ENCODE peak calls at places on chromosomes 16 and 17, in nine cellular contexts. One of them, this sample, is unnamed. For H3K4me1 and H4K20me1, the result is how much of the 10 kb centered on the place peaks cover.

GRCh38 chr17:57463103-57463885 is 207.0 kb downstream of the MSI2 start:
- DNase-seq in PC-9: peak
- DNase-seq in IMR-90: peak
- DNase-seq in H1: no peak
- DNase-seq in H9: no peak
- DNase-seq in fibroblast of lung: peak
- DNase-seq in astrocyte: peak
- DNase-seq in HepG2: peak
- DNase-seq in neural progenitor cell: no peak
- DNase-seq in this sample: peak

GRCh38 chr17:8872705-8873426 is 5.4 kb upstream of the PIK3R6 start:
- DNase-seq in astrocyte: no peak
- DNase-seq in H9: no peak
- DNase-seq in H1: no peak
- DNase-seq in fibroblast of lung: no peak
- DNase-seq in IMR-90: no peak
- DNase-seq in neural progenitor cell: no peak
- DNase-seq in PC-9: no peak
- DNase-seq in HepG2: no peak
- DNase-seq in this sample: no peak

GRCh38 chr17:28460901-28461300 is 12.5 kb upstream of the SLC13A2 start:
- DNase-seq in IMR-90: no peak
- DNase-seq in H9: no peak
- DNase-seq in H1: no peak
- DNase-seq in HepG2: no peak
- DNase-seq in astrocyte: no peak
- DNase-seq in PC-9: no peak
- DNase-seq in fibroblast of lung: no peak
- DNase-seq in neural progenitor cell: no peak
- DNase-seq in this sample: no peak

GRCh38 chr16:14186007-14186953 is 115.2 kb downstream of the MRTFB start:
- DNase-seq in H1: peak
- DNase-seq in neural progenitor cell: peak
- DNase-seq in H9: peak
- DNase-seq in fibroblast of lung: peak
- DNase-seq in IMR-90: peak
- DNase-seq in HepG2: no peak
- DNase-seq in PC-9: no peak
- DNase-seq in astrocyte: peak
- DNase-seq in this sample: no peak

GRCh38 chr17:73586153-73586906 is 57.9 kb downstream of the SDK2 start:
- DNase-seq in neural progenitor cell: no peak
- DNase-seq in H1: no peak
- DNase-seq in IMR-90: no peak
- DNase-seq in H9: no peak
- DNase-seq in HepG2: no peak
- DNase-seq in PC-9: peak
- DNase-seq in fibroblast of lung: no peak
- DNase-seq in astrocyte: no peak
- DNase-seq in this sample: no peak

GRCh38 chr17:7336240-7337175 is at the start of gene ACAP1:
- DNase-seq in PC-9: no peak
- DNase-seq in neural progenitor cell: no peak
- DNase-seq in H1: peak
- DNase-seq in fibroblast of lung: no peak
- DNase-seq in HepG2: no peak
- DNase-seq in astrocyte: no peak
- DNase-seq in IMR-90: no peak
- DNase-seq in H9: peak
- DNase-seq in this sample: no peak

GRCh38 chr17:1058423-1059130 is 61.6 kb downstream of the TIMM22 start:
- DNase-seq in fibroblast of lung: peak
- DNase-seq in H1: peak
- DNase-seq in HepG2: peak
- DNase-seq in IMR-90: peak
- DNase-seq in astrocyte: no peak
- DNase-seq in PC-9: peak
- DNase-seq in neural progenitor cell: peak
- DNase-seq in H9: peak
- DNase-seq in this sample: peak

GRCh38 chr16:4488486-4488967 is 12.3 kb downstream of the HMOX2 start:
- DNase-seq in PC-9: no peak
- DNase-seq in IMR-90: peak
- DNase-seq in HepG2: no peak
- DNase-seq in H1: no peak
- DNase-seq in astrocyte: no peak
- DNase-seq in fibroblast of lung: peak
- DNase-seq in H9: no peak
- DNase-seq in neural progenitor cell: no peak
- DNase-seq in this sample: no peak

GRCh38 chr17:77873518-77874302 is 84.8 kb upstream of the TNRC6C start:
- DNase-seq in H1: no peak
- DNase-seq in H9: no peak
- DNase-seq in neural progenitor cell: no peak
- DNase-seq in PC-9: no peak
- DNase-seq in astrocyte: no peak
- DNase-seq in fibroblast of lung: no peak
- DNase-seq in HepG2: no peak
- DNase-seq in IMR-90: no peak
- DNase-seq in this sample: no peak

GRCh38 chr16:28845173-28846079 is 722 bp downstream of the TUFM start:
- DNase-seq in HepG2: peak
- DNase-seq in IMR-90: peak
- DNase-seq in neural progenitor cell: peak
- DNase-seq in H9: no peak
- DNase-seq in H1: no peak
- DNase-seq in fibroblast of lung: peak
- DNase-seq in astrocyte: no peak
- DNase-seq in PC-9: peak
- DNase-seq in this sample: peak

GRCh38 chr16:87580855-87581261 is 21.4 kb upstream of the JPH3 start:
- DNase-seq in fibroblast of lung: peak
- DNase-seq in H9: no peak
- DNase-seq in neural progenitor cell: no peak
- DNase-seq in H1: no peak
- DNase-seq in HepG2: no peak
- DNase-seq in PC-9: peak
- DNase-seq in IMR-90: peak
- DNase-seq in astrocyte: peak
- DNase-seq in this sample: peak

GRCh38 chr16:89334461-89334860 is 117.0 kb downstream of the ZNF778 start:
- DNase-seq in astrocyte: no peak
- DNase-seq in IMR-90: no peak
- DNase-seq in PC-9: no peak
- DNase-seq in HepG2: no peak
- DNase-seq in neural progenitor cell: no peak
- DNase-seq in H9: no peak
- DNase-seq in H1: no peak
- DNase-seq in fibroblast of lung: no peak
- DNase-seq in this sample: no peak

GRCh38 chr16:28208824-28209223 is 2.9 kb downstream of the XPO6 start:
- DNase-seq in H9: no peak
- DNase-seq in IMR-90: no peak
- DNase-seq in HepG2: no peak
- DNase-seq in PC-9: no peak
- DNase-seq in neural progenitor cell: no peak
- DNase-seq in H1: no peak
- DNase-seq in fibroblast of lung: no peak
- DNase-seq in astrocyte: no peak
- DNase-seq in this sample: no peak

GRCh38 chr16:88938933-88939813 is 37.8 kb downstream of the CBFA2T3 start:
- DNase-seq in IMR-90: no peak
- DNase-seq in H1: no peak
- DNase-seq in fibroblast of lung: no peak
- DNase-seq in PC-9: no peak
- DNase-seq in H9: no peak
- DNase-seq in astrocyte: no peak
- DNase-seq in neural progenitor cell: no peak
- DNase-seq in HepG2: no peak
- DNase-seq in this sample: no peak

GRCh38 chr17:45857977-45858708 is 13.5 kb downstream of the SPPL2C start:
- DNase-seq in PC-9: no peak
- DNase-seq in H1: peak
- DNase-seq in HepG2: peak
- DNase-seq in IMR-90: peak
- DNase-seq in fibroblast of lung: peak
- DNase-seq in astrocyte: peak
- DNase-seq in H9: peak
- DNase-seq in neural progenitor cell: peak
- DNase-seq in this sample: peak

GRCh38 chr16:52469775-52470174 is 77.2 kb downstream of the TOX3 start:
- DNase-seq in HepG2: peak
- DNase-seq in PC-9: no peak
- DNase-seq in H1: no peak
- DNase-seq in IMR-90: no peak
- DNase-seq in fibroblast of lung: peak
- DNase-seq in H9: no peak
- DNase-seq in astrocyte: peak
- DNase-seq in neural progenitor cell: no peak
- DNase-seq in this sample: no peak

GRCh38 chr16:52469091-52469490 is 77.9 kb downstream of the TOX3 start:
- DNase-seq in H9: no peak
- DNase-seq in IMR-90: no peak
- DNase-seq in PC-9: no peak
- DNase-seq in HepG2: no peak
- DNase-seq in H1: no peak
- DNase-seq in neural progenitor cell: no peak
- DNase-seq in fibroblast of lung: no peak
- DNase-seq in astrocyte: no peak
- DNase-seq in this sample: no peak

GRCh38 chr16:52467753-52468152 is 79.2 kb downstream of the TOX3 start:
- DNase-seq in fibroblast of lung: no peak
- DNase-seq in astrocyte: no peak
- DNase-seq in H9: no peak
- DNase-seq in H1: no peak
- DNase-seq in PC-9: no peak
- DNase-seq in HepG2: no peak
- DNase-seq in IMR-90: no peak
- DNase-seq in neural progenitor cell: no peak
- DNase-seq in this sample: no peak

GRCh38 chr16:52463904-52464303 is 83.0 kb downstream of the TOX3 start:
- DNase-seq in H1: no peak
- DNase-seq in neural progenitor cell: no peak
- DNase-seq in H9: no peak
- DNase-seq in astrocyte: no peak
- DNase-seq in fibroblast of lung: no peak
- DNase-seq in IMR-90: no peak
- DNase-seq in PC-9: no peak
- DNase-seq in HepG2: no peak
- DNase-seq in this sample: no peak

DNA sequence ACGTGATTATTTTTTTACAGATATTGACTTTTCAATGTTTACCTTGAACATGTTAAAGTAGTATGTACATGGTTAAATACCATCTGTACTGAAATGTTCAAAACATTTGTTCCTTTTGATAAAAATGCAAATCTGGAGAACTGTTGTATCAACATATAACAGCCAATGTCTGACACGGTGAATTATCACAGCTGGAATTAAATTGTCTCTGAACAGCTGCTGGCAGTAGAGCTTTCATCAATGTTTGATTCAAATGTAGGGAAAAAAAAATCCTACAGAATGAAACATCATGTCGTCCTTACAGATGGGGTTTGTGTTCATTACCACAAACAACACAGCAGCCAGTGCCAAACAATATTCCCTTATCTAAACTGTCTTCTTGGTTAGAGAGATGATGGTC is 79.9 kb downstream of the TOX3 start:
- DNase-seq in IMR-90: no peak
- DNase-seq in PC-9: no peak
- DNase-seq in fibroblast of lung: no peak
- DNase-seq in astrocyte: no peak
- DNase-seq in neural progenitor cell: no peak
- DNase-seq in H9: no peak
- DNase-seq in HepG2: no peak
- DNase-seq in H1: no peak
- DNase-seq in this sample: no peak
- H3K4me1 ChIP-seq in IMR-90: under half
- H3K4me1 ChIP-seq in PC-9: under half
- H3K4me1 ChIP-seq in fibroblast of lung: under half
- H3K4me1 ChIP-seq in astrocyte: under half
- H3K4me1 ChIP-seq in neural progenitor cell: under half
- H3K4me1 ChIP-seq in H9: under half
- H3K4me1 ChIP-seq in HepG2: under half
- H3K4me1 ChIP-seq in H1: under half
- H3K4me1 ChIP-seq in this sample: under half

DNA sequence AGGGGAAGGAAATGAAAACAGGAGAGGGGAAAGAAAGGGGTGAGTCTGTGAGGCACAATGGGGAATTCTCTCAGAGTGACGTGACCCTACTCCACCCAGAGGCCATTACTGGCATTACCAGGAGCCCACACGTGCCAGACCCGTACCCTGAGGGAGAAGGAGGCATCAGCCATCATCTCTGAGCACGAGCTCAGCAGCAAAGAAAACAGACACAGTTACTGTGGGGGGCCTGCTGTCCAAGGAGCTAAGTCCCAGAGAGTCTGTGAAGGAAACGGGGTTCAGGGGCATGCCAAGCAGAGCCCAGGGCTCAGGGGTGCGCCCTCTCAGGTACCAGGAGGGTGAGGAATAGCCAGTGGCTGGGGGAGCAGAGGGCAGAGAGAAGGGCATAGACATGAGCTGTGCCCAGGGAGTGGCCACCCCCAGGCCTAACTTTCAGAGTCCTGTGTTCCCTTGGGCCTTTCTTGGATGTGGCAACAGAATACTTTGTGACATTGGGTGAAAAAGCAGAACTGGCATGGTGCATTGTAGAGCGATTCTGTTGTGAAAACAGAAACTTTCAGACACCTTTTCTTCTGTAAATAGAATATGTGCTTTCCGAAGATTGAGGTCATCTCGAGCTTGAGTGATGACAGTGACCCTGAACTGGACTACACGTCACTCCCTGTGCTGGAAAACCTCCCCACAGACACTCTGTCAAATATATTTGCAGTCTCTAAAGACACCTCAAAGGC is 11.3 kb downstream of the TAF1C start:
- DNase-seq in H1: peak
- DNase-seq in fibroblast of lung: peak
- DNase-seq in HepG2: peak
- DNase-seq in PC-9: peak
- DNase-seq in astrocyte: peak
- DNase-seq in IMR-90: peak
- DNase-seq in H9: peak
- DNase-seq in neural progenitor cell: peak
- DNase-seq in this sample: peak
- TF ChIP-seq CTCF in H1: peak
- TF ChIP-seq CTCF in fibroblast of lung: peak
- TF ChIP-seq CTCF in HepG2: peak
- TF ChIP-seq CTCF in PC-9: peak
- TF ChIP-seq CTCF in astrocyte: peak
- TF ChIP-seq CTCF in IMR-90: peak
- TF ChIP-seq CTCF in H9: peak
- TF ChIP-seq CTCF in neural progenitor cell: peak
- TF ChIP-seq CTCF in this sample: peak

GRCh38 chr16:81276323-81276722 is 37.8 kb downstream of the BCO1 start:
- DNase-seq in H9: no peak
- DNase-seq in H1: no peak
- DNase-seq in astrocyte: no peak
- DNase-seq in neural progenitor cell: no peak
- DNase-seq in IMR-90: no peak
- DNase-seq in HepG2: no peak
- DNase-seq in PC-9: no peak
- DNase-seq in fibroblast of lung: no peak
- DNase-seq in this sample: no peak
- H4K20me1 ChIP-seq in H9: under half
- H4K20me1 ChIP-seq in H1: under half
- H4K20me1 ChIP-seq in astrocyte: under half
- H4K20me1 ChIP-seq in neural progenitor cell: under half
- H4K20me1 ChIP-seq in IMR-90: under half
- H4K20me1 ChIP-seq in HepG2: under half
- H4K20me1 ChIP-seq in PC-9: under half
- H4K20me1 ChIP-seq in fibroblast of lung: under half
- H4K20me1 ChIP-seq in this sample: under half

GRCh38 chr17:38738686-38739085 is 8.5 kb downstream of the CISD3 start:
- DNase-seq in fibroblast of lung: no peak
- DNase-seq in astrocyte: no peak
- DNase-seq in IMR-90: no peak
- DNase-seq in H9: no peak
- DNase-seq in HepG2: no peak
- DNase-seq in PC-9: no peak
- DNase-seq in neural progenitor cell: no peak
- DNase-seq in H1: no peak
- DNase-seq in this sample: no peak
- H3K4me1 ChIP-seq in fibroblast of lung: under half
- H3K4me1 ChIP-seq in astrocyte: under half
- H3K4me1 ChIP-seq in IMR-90: under half
- H3K4me1 ChIP-seq in H9: under half
- H3K4me1 ChIP-seq in HepG2: under half
- H3K4me1 ChIP-seq in PC-9: under half
- H3K4me1 ChIP-seq in neural progenitor cell: under half
- H3K4me1 ChIP-seq in H1: under half
- H3K4me1 ChIP-seq in this sample: under half

This sample was measured in mammary epithelial cell.